ENCODE peak calls at places on chromosomes 5 and 9, in nine cellular contexts. O, P, J, Q, E, K, L, N and W are unnamed samples.

GRCh38 chr9:94086468-94086867 is 2.2 kb downstream of the PTPDC1 start:
- DNase-seq in O (no peak), P (no peak), J (no peak), Q (peak; percentile 61), E (peak; percentile 78), K (no peak), L (no peak), N (peak; percentile 31), W (peak; percentile 86)

GRCh38 chr9:124475158-124475867 is 25.1 kb downstream of the ADGRD2 start:
- DNase-seq in O (peak; percentile 69), P (no peak), J (no peak), Q (no peak), E (no peak), K (no peak), L (peak; percentile 50), N (no peak), W (no peak)

GRCh38 chr5:37553720-37554402 is 174.7 kb downstream of the WDR70 start:
- DNase-seq in O (no peak), P (no peak), J (no peak), Q (peak; percentile 21), E (peak; percentile 69), K (no peak), L (no peak), N (no peak), W (peak; percentile 85)

GRCh38 chr5:179889885-179890284 is 17.8 kb downstream of the TBC1D9B start:
- DNase-seq in O (no peak), P (no peak), J (no peak), Q (no peak), E (no peak), K (no peak), L (no peak), N (no peak), W (no peak)

GRCh38 chr9:86298873-86299272 is 16.5 kb upstream of the ISCA1 start:
- DNase-seq in O (peak; percentile 34), P (no peak), J (no peak), Q (no peak), E (no peak), K (no peak), L (no peak), N (no peak), W (no peak)

GRCh38 chr5:116358015-116358523 is 216.6 kb downstream of the SEMA6A start:
- DNase-seq in O (no peak), P (no peak), J (no peak), Q (no peak), E (no peak), K (no peak), L (no peak), N (no peak), W (no peak)

GRCh38 chr5:67246108-67246507 is 49.5 kb upstream of the CD180 start:
- DNase-seq in O (no peak), P (peak; percentile 76), J (no peak), Q (peak; percentile 78), E (peak; percentile 95), K (peak; percentile 68), L (peak; percentile 79), N (peak; percentile 53), W (peak; percentile 96)

GRCh38 chr5:57338068-57338848 is 144.4 kb downstream of the ACTBL2 start:
- DNase-seq in O (no peak), P (no peak), J (no peak), Q (peak; percentile 15), E (peak; percentile 57), K (no peak), L (peak; percentile 67), N (peak; percentile 44), W (peak; percentile 61)

GRCh38 chr5:132782101-132782500 is 5.1 kb upstream of the SEPTIN8 start:
- DNase-seq in O (no peak), P (no peak), J (no peak), Q (peak; percentile 48), E (peak; percentile 42), K (no peak), L (no peak), N (no peak), W (peak; percentile 59)

GRCh38 chr5:82313016-82313415 is 34.9 kb upstream of the RPS23 start:
- DNase-seq in O (no peak), P (no peak), J (no peak), Q (peak; percentile 32), E (peak; percentile 50), K (no peak), L (no peak), N (peak; percentile 36), W (peak; percentile 20)

GRCh38 chr9:98575379-98576346 is 133.1 kb downstream of the GABBR2 start:
- DNase-seq in O (peak; percentile 51), P (no peak), J (no peak), Q (peak; percentile 77), E (peak; percentile 76), K (peak; percentile 16), L (no peak), N (no peak), W (peak; percentile 72)

GRCh38 chr5:80041536-80041935 is 6.4 kb downstream of the THBS4 start:
- DNase-seq in O (no peak), P (no peak), J (no peak), Q (no peak), E (no peak), K (no peak), L (no peak), N (no peak), W (no peak)

GRCh38 chr9:14095272-14095671 is 218.7 kb downstream of the NFIB start:
- DNase-seq in O (no peak), P (no peak), J (no peak), Q (no peak), E (no peak), K (no peak), L (no peak), N (no peak), W (no peak)

DNA sequence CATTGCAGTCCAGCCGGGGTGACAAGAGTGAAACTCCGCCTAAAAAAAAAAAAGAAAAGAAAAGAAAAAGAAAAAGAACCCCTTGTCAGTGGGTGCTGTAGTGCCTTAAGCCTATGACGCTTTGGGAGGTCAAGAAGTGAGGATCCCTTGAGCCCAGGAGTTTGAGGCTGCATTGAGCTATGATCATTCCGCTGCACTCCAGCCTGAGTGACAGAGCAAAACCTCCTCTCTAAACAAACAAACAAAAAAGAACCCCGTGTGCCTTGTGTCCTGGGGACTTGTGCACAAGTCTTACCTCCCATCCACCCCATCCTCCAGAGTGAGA is 33.5 kb upstream of the STXBP1 start:
- DNase-seq in O (no peak), P (no peak), J (no peak), Q (no peak), E (no peak), K (no peak), L (no peak), N (no peak), W (no peak)
- H3K4me3 ChIP-seq in O (peak overlapping the region; percentile 41), P (no peak overlapping the region), J (no peak overlapping the region), Q (peak overlapping the region; percentile 53), E (no peak overlapping the region), K (peak overlapping the region; percentile 60), L (no peak overlapping the region), N (peak overlapping the region; percentile 34), W (peak overlapping the region; percentile 32)

GRCh38 chr9:34010979-34011378 is 37.7 kb downstream of the UBAP2 start:
- DNase-seq in O (no peak), P (peak; percentile 10), J (no peak), Q (no peak), E (peak; percentile 19), K (no peak), L (no peak), N (peak; percentile 8), W (peak; percentile 30)
- TF ChIP-seq CTCF in O (peak; percentile 15), P (peak; percentile 24), J (peak; percentile 64), Q (peak; percentile 45), E (no peak), K (peak; percentile 44), L (peak; percentile 17), N (peak; percentile 24), W (peak; percentile 38)

GRCh38 chr9:131668439-131669233 is 71.2 kb downstream of the RAPGEF1 start:
- DNase-seq in O (peak; percentile 66), P (no peak), J (peak; percentile 44), Q (peak; percentile 52), E (no peak), K (no peak), L (no peak), N (no peak), W (peak; percentile 72)

GRCh38 chr9:131668057-131668438 is 71.8 kb downstream of the RAPGEF1 start:
- DNase-seq in O (no peak), P (no peak), J (no peak), Q (no peak), E (no peak), K (no peak), L (no peak), N (no peak), W (no peak)

GRCh38 chr9:131666779-131667178 is 73.1 kb downstream of the RAPGEF1 start:
- DNase-seq in O (no peak), P (no peak), J (no peak), Q (no peak), E (no peak), K (no peak), L (no peak), N (no peak), W (no peak)

GRCh38 chr9:131666029-131666428 is 73.8 kb downstream of the RAPGEF1 start:
- DNase-seq in O (no peak), P (no peak), J (no peak), Q (no peak), E (no peak), K (no peak), L (no peak), N (no peak), W (no peak)

DNA sequence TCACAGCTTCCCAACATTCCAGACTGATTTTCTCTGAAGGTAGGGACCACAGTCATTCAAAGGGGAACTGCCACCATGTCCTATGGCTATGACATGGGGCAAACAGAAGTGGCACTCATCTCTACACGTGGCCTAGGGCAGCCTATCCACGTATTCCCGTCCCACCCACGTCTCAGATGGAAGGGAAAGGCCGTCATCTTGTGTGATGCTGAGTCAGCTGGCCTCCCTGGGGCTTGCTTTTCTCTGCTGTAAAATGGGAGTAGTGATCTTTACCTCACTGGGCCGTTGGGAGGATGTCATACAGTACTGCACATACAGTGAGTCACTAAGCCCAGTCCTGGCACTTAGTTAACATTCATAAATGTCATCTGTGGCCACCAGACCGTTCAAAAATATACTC is 72.3 kb downstream of the RAPGEF1 start:
- DNase-seq in O (no peak), P (no peak), J (peak; percentile 28), Q (peak; percentile 36), E (no peak), K (no peak), L (no peak), N (no peak), W (no peak)
- H3K4me3 ChIP-seq in O (no peak overlapping the region), P (no peak overlapping the region), J (peak overlapping the region; percentile 1), Q (no peak overlapping the region), E (no peak overlapping the region), K (no peak overlapping the region), L (no peak overlapping the region), N (no peak overlapping the region), W (no peak overlapping the region)

DNA sequence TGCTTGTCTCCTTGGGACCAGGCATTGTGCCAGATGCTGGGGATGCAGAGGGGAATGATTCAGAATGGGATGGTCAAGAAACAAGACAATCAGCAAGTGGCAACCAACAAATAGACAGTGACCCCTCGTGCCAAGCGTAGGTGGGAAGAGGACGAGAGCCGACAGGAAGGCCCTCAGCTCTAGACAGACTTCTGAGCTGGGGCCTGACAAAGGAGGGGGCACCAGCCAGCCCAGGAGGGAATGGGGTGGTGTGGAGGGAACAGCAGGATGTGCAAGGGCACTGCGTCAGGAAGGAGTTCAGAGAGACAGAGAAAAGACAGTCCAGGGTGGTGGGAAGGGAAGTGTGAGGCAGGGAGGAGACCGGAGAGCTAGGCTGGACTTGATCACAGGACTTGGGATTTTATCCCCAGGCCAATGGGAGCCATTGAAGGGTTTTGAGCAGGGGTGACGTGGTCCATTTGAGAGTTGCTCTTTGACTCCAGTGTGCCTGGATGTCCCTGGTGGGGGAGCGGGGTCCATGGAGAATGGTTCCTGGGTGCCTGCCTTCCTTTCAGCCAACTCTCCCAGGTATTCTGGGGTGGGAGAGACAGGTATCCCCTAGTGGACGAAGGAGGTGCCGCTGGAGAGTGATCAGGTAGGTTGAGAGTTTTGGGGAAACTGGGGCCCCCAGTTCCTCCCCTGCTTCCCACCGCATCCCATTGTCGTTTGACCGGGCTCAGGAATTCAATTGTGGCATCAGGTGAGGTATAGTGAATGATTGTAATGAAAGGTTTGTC is 79.3 kb upstream of the ZNF618 start:
- DNase-seq in O (no peak), P (no peak), J (no peak), Q (no peak), E (no peak), K (no peak), L (no peak), N (no peak), W (no peak)
- TF ChIP-seq CTCF in O (no peak), P (no peak), J (no peak), Q (no peak), E (no peak), K (no peak), L (no peak), N (peak; percentile 14), W (no peak)